ENCODE peak calls at places on chromosomes 13 and 19, in five cellular contexts. J is fibroblast of lung, S is SK-N-SH, F is ascending aorta, D is neural progenitor cell. Q is an unnamed sample.

GRCh38 chr13:77176350-77176749 is 149.4 kb upstream of the FBXL3 start:
- DNase-seq in J (peak), D (no peak), S (no peak), F (no peak), Q (no peak)

GRCh38 chr13:90838561-90838960 is 508.9 kb upstream of the MIR17HG start:
- DNase-seq in S (no peak), D (no peak), F (no peak), J (no peak), Q (no peak)

GRCh38 chr13:114089341-114089740 is 43.1 kb downstream of the RASA3 start:
- DNase-seq in D (no peak), F (no peak), S (no peak), J (no peak), Q (no peak)

GRCh38 chr19:45999653-46000121 is 4.4 kb downstream of the CCDC61 start:
- DNase-seq in D (peak), J (peak), S (peak), F (no peak), Q (peak)

GRCh38 chr13:80224468-80224867 is 116.5 kb downstream of the SPRY2 start:
- DNase-seq in D (no peak), F (no peak), S (no peak), J (peak), Q (no peak)

GRCh38 chr13:47843005-47843404 is 158.1 kb downstream of the SUCLA2 start:
- DNase-seq in D (no peak), F (no peak), S (no peak), J (no peak), Q (no peak)

GRCh38 chr13:107531816-107532215 is 683.5 kb downstream of the LIG4 start:
- DNase-seq in F (no peak), S (no peak), J (no peak), D (no peak), Q (no peak)

GRCh38 chr19:10727599-10728250 is 9.8 kb downstream of the DNM2 start:
- DNase-seq in S (no peak), J (no peak), D (no peak), F (no peak), Q (no peak)

GRCh38 chr13:110312669-110313031 is 5.6 kb downstream of the COL4A2 start:
- DNase-seq in D (no peak), J (peak), S (no peak), F (no peak), Q (no peak)

GRCh38 chr19:49489601-49490167 is 2.3 kb downstream of the RPL13A start:
- DNase-seq in D (peak), S (no peak), J (no peak), F (no peak), Q (no peak)

GRCh38 chr13:83272076-83272475 is 610.2 kb downstream of the SLITRK1 start:
- DNase-seq in J (no peak), D (no peak), F (no peak), S (no peak), Q (no peak)

GRCh38 chr13:91520952-91521351 is 122.5 kb downstream of the GPC5 start:
- DNase-seq in F (no peak), J (no peak), D (no peak), S (no peak), Q (no peak)

GRCh38 chr13:28707629-28708427 is 10.9 kb downstream of the SLC46A3 start:
- DNase-seq in S (no peak), J (peak), D (no peak), F (no peak), Q (no peak)

GRCh38 chr13:111388851-111389500 is 68.5 kb downstream of the TEX29 start:
- DNase-seq in F (no peak), J (no peak), D (no peak), S (no peak), Q (no peak)

GRCh38 chr19:57886046-57886445 is 2.8 kb downstream of the ZNF814 start:
- DNase-seq in S (no peak), F (no peak), J (no peak), D (no peak), Q (no peak)

GRCh38 chr13:41942462-41943094 is 18.3 kb downstream of the VWA8 start:
- DNase-seq in S (no peak), J (peak), F (no peak), D (peak), Q (no peak)

GRCh38 chr13:95494082-95494681 is 58.3 kb upstream of the CLDN10 start:
- DNase-seq in F (no peak), D (peak), S (peak), J (peak), Q (no peak)

GRCh38 chr19:42531313-42531712 is 3.0 kb upstream of the CEACAM1 start:
- DNase-seq in F (no peak), S (no peak), D (no peak), J (no peak), Q (no peak)

GRCh38 chr19:17479325-17479791 is 9.0 kb downstream of the SLC27A1 start:
- DNase-seq in D (no peak), J (peak), S (no peak), F (no peak), Q (peak)

GRCh38 chr19:4284176-4284958 is 5.3 kb downstream of the SHD start:
- DNase-seq in S (peak), D (peak), J (no peak), F (no peak), Q (no peak)

GRCh38 chr19:30450945-30451344 is 78.8 kb downstream of the ZNF536 start:
- DNase-seq in D (peak), J (no peak), F (no peak), S (no peak), Q (no peak)

GRCh38 chr19:12786149-12786870 is 5.0 kb upstream of the JUNB start:
- DNase-seq in D (no peak), S (peak), J (no peak), F (peak), Q (peak)

GRCh38 chr13:20462533-20462915 is 63.1 kb downstream of the CRYL1 start:
- DNase-seq in F (no peak), J (no peak), D (no peak), S (no peak), Q (no peak)

GRCh38 chr19:6680141-6680540 is 10.2 kb upstream of the TNFSF14 start:
- DNase-seq in S (no peak), D (no peak), F (no peak), J (no peak), Q (no peak)

GRCh38 chr19:7394728-7395359 is 46.1 kb downstream of the ARHGEF18 start:
- DNase-seq in D (peak), F (peak), S (peak), J (peak), Q (peak)

GRCh38 chr19:33831835-33832234 is 35.2 kb downstream of the KCTD15 start:
- DNase-seq in S (peak), D (no peak), J (no peak), F (no peak), Q (no peak)

GRCh38 chr19:4337906-4338440 is 654 bp downstream of the STAP2 start:
- DNase-seq in D (peak), S (no peak), F (no peak), J (peak), Q (no peak)

GRCh38 chr19:30168760-30169159 is 203.4 kb upstream of the ZNF536 start:
- DNase-seq in J (no peak), D (no peak), S (no peak), F (no peak), Q (no peak)

GRCh38 chr19:6802336-6803035 is 30.0 kb downstream of the VAV1 start:
- DNase-seq in S (no peak), D (peak), F (peak), J (no peak), Q (no peak)

GRCh38 chr13:112974676-112975075 is 5.7 kb downstream of the MCF2L start:
- DNase-seq in S (no peak), D (no peak), J (no peak), F (no peak), Q (no peak)

GRCh38 chr13:80134360-80134759 is 206.6 kb downstream of the SPRY2 start:
- DNase-seq in D (peak), F (no peak), J (no peak), S (no peak), Q (no peak)

GRCh38 chr13:30108913-30109237 is 198.5 kb downstream of the KATNAL1 start:
- DNase-seq in F (no peak), S (no peak), J (no peak), D (no peak), Q (no peak)

GRCh38 chr13:91346062-91346461 is 1.4 kb upstream of the MIR17HG start:
- DNase-seq in J (no peak), S (no peak), F (no peak), D (no peak), Q (no peak)

GRCh38 chr19:50506700-50507099 is 4.3 kb downstream of the JOSD2 start:
- DNase-seq in J (no peak), F (no peak), D (no peak), S (no peak), Q (no peak)

GRCh38 chr13:33126909-33127607 is 110.8 kb downstream of the KL start:
- DNase-seq in J (peak), S (no peak), F (no peak), D (no peak), Q (no peak)
- H3K27ac ChIP-seq in J (peak), S (peak), F (peak), D (no peak), Q (no peak)

GRCh38 chr19:39823693-39824092 is 10.3 kb downstream of the DYRK1B start:
- DNase-seq in F (no peak), D (peak), S (peak), J (no peak), Q (no peak)
- H3K27ac ChIP-seq in F (no peak), D (no peak), S (peak), J (no peak), Q (no peak)

GRCh38 chr19:2807379-2808128 is 12.1 kb upstream of the ZNF554 start:
- DNase-seq in F (no peak), D (no peak), S (peak), J (no peak), Q (no peak)

GRCh38 chr19:2806736-2807378 is 12.8 kb upstream of the ZNF554 start:
- DNase-seq in S (peak), J (no peak), D (no peak), F (no peak), Q (no peak)

GRCh38 chr19:2805261-2805900 is 14.3 kb upstream of the ZNF554 start:
- DNase-seq in J (no peak), D (no peak), S (no peak), F (no peak), Q (no peak)

GRCh38 chr19:2804156-2805004 is 15.3 kb upstream of the ZNF554 start:
- DNase-seq in J (no peak), S (peak), D (no peak), F (no peak), Q (no peak)

DNA sequence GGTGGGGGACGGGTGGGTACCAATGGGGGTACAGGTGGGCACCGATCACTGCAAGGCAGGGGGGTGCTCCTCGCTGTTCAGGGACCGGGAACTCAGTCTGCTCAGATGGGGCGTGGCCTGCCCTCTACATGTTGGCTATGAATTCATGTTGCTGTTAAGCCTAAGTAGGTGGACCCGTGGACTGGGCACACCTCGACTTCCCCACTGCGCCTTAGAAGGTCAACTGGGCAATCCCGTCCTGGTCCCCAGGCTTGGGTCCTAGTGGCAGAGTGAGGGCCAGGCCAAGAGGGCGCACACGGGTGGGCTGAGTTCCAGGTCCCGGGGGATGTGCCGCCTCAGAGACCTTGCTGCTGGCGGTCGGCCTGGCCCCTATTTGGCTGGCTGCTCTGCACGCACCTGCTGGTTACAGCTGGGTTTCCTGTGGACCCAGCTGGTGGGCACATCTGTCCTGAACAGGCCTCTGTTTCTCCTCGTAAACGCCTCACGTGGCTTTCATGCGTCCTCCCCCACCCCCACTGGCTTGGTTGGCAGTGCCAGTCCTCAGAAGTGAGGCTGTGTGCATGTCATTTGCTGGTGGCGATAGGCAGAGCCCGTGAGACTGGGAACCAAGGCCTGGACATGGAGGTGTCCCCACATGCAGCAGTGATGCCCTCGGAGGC is 13.5 kb upstream of the ZNF554 start:
- DNase-seq in J (no peak), F (no peak), D (no peak), S (peak), Q (no peak)
- H3K27ac ChIP-seq in J (no peak), F (no peak), D (no peak), S (no peak), Q (no peak)

GRCh38 chr19:18895828-18896341 is at the start of gene CERS1:
- DNase-seq in D (peak), S (peak), F (no peak), J (peak), Q (peak)
- H3K27ac ChIP-seq in D (no peak), S (peak), F (no peak), J (no peak), Q (peak)

GRCh38 chr19:9296336-9296735 is 13.3 kb downstream of the ZNF699 start:
- DNase-seq in J (peak), D (no peak), S (no peak), F (no peak), Q (no peak)

GRCh38 chr19:9295411-9295849 is 14.2 kb downstream of the ZNF699 start:
- DNase-seq in F (no peak), J (peak), S (no peak), D (no peak), Q (no peak)
- H3K27ac ChIP-seq in F (no peak), J (no peak), S (no peak), D (no peak), Q (no peak)

GRCh38 chr13:50012396-50013169 is 2.7 kb upstream of the KCNRG start:
- DNase-seq in F (no peak), D (no peak), S (no peak), J (no peak), Q (no peak)

GRCh38 chr13:50015263-50015662 is at the start of gene KCNRG:
- DNase-seq in F (no peak), J (peak), D (no peak), S (no peak), Q (no peak)

GRCh38 chr13:50015750-50016149 is 506 bp downstream of the KCNRG start:
- DNase-seq in S (no peak), D (no peak), F (no peak), J (no peak), Q (no peak)

GRCh38 chr13:50014404-50014803 is 840 bp upstream of the KCNRG start:
- DNase-seq in D (no peak), F (no peak), S (no peak), J (no peak), Q (no peak)

GRCh38 chr13:50011461-50011860 is 3.8 kb upstream of the KCNRG start:
- DNase-seq in D (no peak), J (no peak), F (no peak), S (no peak), Q (peak)
- H3K27ac ChIP-seq in D (peak), J (no peak), F (no peak), S (no peak), Q (peak)

GRCh38 chr13:75481176-75482069 is 546 bp downstream of the TBC1D4 start:
- DNase-seq in S (peak), F (no peak), J (peak), D (peak), Q (peak)
- H3K27ac ChIP-seq in S (peak), F (peak), J (peak), D (no peak), Q (peak)

GRCh38 chr19:5572556-5573286 is 5.0 kb upstream of the TINCR start:
- DNase-seq in D (no peak), S (peak), J (no peak), F (no peak), Q (no peak)
- H3K27ac ChIP-seq in D (no peak), S (no peak), J (no peak), F (no peak), Q (no peak)

DNA sequence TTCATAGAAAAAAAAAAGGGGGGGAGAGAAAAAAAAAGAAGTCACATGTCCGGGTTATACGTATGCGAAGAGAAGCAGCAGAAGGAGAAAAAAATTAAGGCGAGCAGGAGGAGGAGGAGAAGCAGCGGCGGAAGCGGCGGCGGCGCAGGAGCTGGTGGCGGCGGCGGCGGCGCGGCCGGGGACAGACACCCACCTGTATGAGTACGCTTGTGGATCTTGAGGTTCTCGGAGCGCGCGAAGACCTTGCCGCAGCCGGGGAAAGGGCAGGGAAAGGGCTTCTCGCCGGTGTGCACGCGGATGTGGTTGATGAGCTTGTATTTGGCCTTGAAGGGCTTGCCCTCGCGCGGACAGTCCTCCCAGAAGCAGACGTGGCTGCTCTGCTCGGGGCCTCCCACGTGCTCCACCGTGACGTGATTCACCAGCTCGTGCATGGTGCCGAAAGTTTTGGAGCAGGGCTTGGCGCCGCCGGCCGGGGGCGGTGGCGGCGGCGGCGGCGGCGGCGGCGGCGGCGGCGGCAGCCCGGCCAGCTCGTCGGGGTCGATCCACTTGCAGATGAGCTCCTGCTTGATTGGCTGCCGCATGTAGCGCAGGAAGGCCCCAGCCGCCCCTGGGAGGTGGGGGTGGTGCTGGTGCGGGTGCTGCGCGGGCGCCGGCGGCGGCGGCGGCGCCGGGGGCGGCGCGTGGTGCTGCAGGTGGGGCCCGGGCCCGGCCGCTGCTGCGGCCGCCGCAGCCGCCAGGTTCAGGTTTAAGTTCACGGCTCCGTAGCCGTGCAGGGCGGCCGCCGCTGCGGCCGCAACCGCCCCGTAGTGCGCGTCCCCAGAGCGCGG is 1.4 kb downstream of the ZIC5 start:
- DNase-seq in S (no peak), D (peak), F (no peak), J (peak), Q (no peak)
- H3K27ac ChIP-seq in S (no peak), D (peak), F (no peak), J (no peak), Q (peak)